ENCODE peak calls at places on chromosomes 16 and 17, in five cellular contexts. L, T, Q, B and W are unnamed samples.

GRCh38 chr16:84484579-84485254 is 19.7 kb downstream of the MEAK7 start:
- DNase-seq in L (peak; percentile 73), T (peak; percentile 62), Q (peak; percentile 74), B (peak; percentile 41), W (peak; percentile 67)

GRCh38 chr16:24834459-24835335 is 11.1 kb upstream of the SLC5A11 start:
- DNase-seq in L (peak; percentile 73), T (peak; percentile 62), Q (peak; percentile 49), B (peak; percentile 18), W (peak; percentile 64)

GRCh38 chr17:44533533-44534246 is 23.6 kb upstream of the FZD2 start:
- DNase-seq in L (peak; percentile 92), T (peak; percentile 81), Q (peak; percentile 90), B (peak; percentile 77), W (peak; percentile 94)

GRCh38 chr17:9768381-9768934 is 22.9 kb downstream of the DHRS7C start:
- DNase-seq in L (peak; percentile 25), T (peak; percentile 14), Q (peak; percentile 16), B (peak; percentile 34), W (peak; percentile 65)

GRCh38 chr17:41585301-41585700 is 1.4 kb downstream of the KRT14 start:
- DNase-seq in L (no peak), T (no peak), Q (no peak), B (no peak), W (no peak)

GRCh38 chr17:28643979-28644781 is 778 bp downstream of the BLTP2 start:
- DNase-seq in L (peak; percentile 77), T (peak; percentile 51), Q (peak; percentile 55), B (peak; percentile 31), W (peak; percentile 87)

GRCh38 chr17:80529904-80530292 is 14.7 kb upstream of the RPTOR start:
- DNase-seq in L (no peak), T (no peak), Q (no peak), B (no peak), W (no peak)

GRCh38 chr16:56673916-56674315 is 4.3 kb downstream of the MT1H start:
- DNase-seq in L (no peak), T (peak; percentile 47), Q (peak; percentile 20), B (no peak), W (peak; percentile 66)

GRCh38 chr16:15553313-15554088 is 89.5 kb downstream of the MARF1 start:
- DNase-seq in L (no peak), T (no peak), Q (peak; percentile 28), B (no peak), W (no peak)

GRCh38 chr16:8878523-8878911 is 3.6 kb upstream of the LITAFD start:
- DNase-seq in L (no peak), T (no peak), Q (peak; percentile 86), B (no peak), W (no peak)

GRCh38 chr17:82882715-82883446 is 43.1 kb upstream of the ZNF750 start:
- DNase-seq in L (no peak), T (no peak), Q (no peak), B (no peak), W (no peak)

GRCh38 chr16:89187337-89188063 is 12.8 kb downstream of the SLC22A31 start:
- DNase-seq in L (no peak), T (no peak), Q (no peak), B (no peak), W (peak; percentile 66)

GRCh38 chr17:60065867-60066266 is 12.9 kb downstream of the HEATR6 start:
- DNase-seq in L (no peak), T (no peak), Q (no peak), B (no peak), W (no peak)

GRCh38 chr17:2798679-2799078 is 2.4 kb downstream of the RAP1GAP2 start:
- DNase-seq in L (peak; percentile 32), T (no peak), Q (no peak), B (no peak), W (no peak)

GRCh38 chr16:19179890-19180490 is 11.9 kb downstream of the SYT17 start:
- DNase-seq in L (peak; percentile 73), T (peak; percentile 62), Q (peak; percentile 33), B (peak; percentile 31), W (peak; percentile 87)

GRCh38 chr16:3057181-3058166 is 8.0 kb upstream of the IL32 start:
- DNase-seq in L (no peak), T (no peak), Q (no peak), B (no peak), W (no peak)

GRCh38 chr16:3058173-3059030 is 7.0 kb upstream of the IL32 start:
- DNase-seq in L (no peak), T (peak; percentile 36), Q (no peak), B (peak; percentile 35), W (peak; percentile 78)

GRCh38 chr16:3060339-3061127 is 4.9 kb upstream of the IL32 start:
- DNase-seq in L (no peak), T (no peak), Q (no peak), B (no peak), W (no peak)

GRCh38 chr16:3059041-3059722 is 6.3 kb upstream of the IL32 start:
- DNase-seq in L (peak; percentile 96), T (peak; percentile 71), Q (peak; percentile 81), B (peak; percentile 60), W (peak; percentile 93)

DNA sequence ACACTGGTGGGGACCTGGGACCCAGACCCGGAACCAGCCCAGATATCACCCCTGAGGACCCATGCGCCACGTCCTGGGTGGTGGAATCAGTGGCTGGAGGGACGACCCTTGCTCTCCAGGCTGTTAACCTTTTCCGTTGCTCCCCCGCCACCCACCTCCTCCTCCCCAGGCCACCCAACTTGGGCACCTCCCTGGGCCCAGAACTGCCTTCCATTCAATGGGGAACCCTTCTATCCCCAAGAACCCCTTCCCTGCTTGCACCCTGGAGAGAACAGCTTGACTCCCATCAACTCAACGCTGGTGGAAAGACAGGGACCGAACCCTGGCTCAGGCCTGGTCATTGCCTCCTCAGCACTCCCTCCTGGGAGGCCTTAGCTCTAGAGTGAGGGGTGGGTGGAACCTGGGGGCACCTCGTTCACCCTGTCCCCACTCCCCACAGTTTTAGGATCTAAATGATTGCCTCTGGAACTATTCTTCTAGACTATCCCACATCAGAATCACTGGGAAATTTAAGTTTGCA is 5.7 kb upstream of the IL32 start:
- DNase-seq in L (no peak), T (no peak), Q (no peak), B (no peak), W (no peak)
- H3K9ac ChIP-seq in L (peak overlapping the region; percentile 85), T (peak overlapping the region; percentile 77), Q (peak overlapping the region; percentile 71), B (peak overlapping the region; percentile 95), W (peak overlapping the region; percentile 95)

GRCh38 chr17:75060434-75061054 is 13.5 kb downstream of the KCTD2 start:
- DNase-seq in L (no peak), T (no peak), Q (no peak), B (no peak), W (no peak)
- H3K9ac ChIP-seq in L (no peak overlapping the region), T (no peak overlapping the region), Q (no peak overlapping the region), B (no peak overlapping the region), W (no peak overlapping the region)

GRCh38 chr17:40315678-40316570 is 6.9 kb downstream of the RARA start:
- DNase-seq in L (peak; percentile 63), T (no peak), Q (no peak), B (no peak), W (no peak)
- H3K9ac ChIP-seq in L (no peak overlapping the region), T (peak overlapping the region; percentile 14), Q (peak overlapping the region; percentile 15), B (peak overlapping the region; percentile 99), W (peak overlapping the region; percentile 12)

GRCh38 chr17:40509626-40510327 is 8.4 kb upstream of the TNS4 start:
- DNase-seq in L (no peak), T (no peak), Q (no peak), B (no peak), W (no peak)
- H3K9ac ChIP-seq in L (no peak overlapping the region), T (no peak overlapping the region), Q (no peak overlapping the region), B (peak overlapping the region; percentile 48), W (no peak overlapping the region)

DNA sequence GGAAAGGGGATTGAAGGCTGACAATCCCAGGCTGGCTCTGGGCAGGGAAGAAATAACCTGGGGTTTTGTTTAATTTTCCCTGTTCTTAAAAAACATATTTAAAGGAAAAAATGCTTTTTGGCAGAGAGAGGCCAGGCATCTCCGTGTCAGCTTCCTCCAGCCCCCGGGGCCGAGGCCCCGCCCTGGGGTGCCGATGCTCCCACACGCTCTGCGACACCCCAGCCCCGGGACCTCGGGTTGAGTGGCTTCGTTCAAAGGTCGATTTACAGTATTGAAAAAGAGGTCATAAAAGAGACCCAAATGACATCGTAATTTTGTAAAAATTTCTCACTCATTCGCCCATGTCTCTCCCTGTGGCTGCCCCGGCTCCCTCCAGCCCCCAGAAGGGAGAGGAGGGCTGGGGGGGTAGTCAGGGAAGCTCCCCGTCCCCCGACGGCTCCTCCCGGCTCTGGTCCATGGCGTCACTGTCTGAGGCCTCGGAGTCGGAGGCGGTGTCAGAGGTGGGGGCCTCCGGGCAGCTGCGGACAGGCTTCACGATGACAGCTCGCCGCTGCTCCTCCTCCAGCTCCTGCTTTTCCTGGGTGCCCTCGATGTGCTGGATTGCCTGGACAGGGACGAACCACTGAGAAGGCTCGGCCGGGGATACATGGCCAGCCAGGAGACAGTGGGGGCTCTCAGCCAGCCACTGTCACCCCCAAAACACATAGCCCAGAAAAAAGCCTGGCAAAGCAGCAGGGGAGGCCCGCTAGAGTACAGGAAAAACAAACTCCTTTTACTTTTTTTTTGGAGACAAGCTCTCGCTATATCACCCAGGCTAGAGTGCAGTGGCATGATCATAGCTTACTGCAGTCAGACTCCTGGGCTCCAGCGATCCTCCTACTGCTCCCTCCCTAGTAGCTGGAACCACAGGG is 14.9 kb downstream of the TFAP4 start:
- DNase-seq in L (no peak), T (no peak), Q (no peak), B (no peak), W (no peak)
- H3K9ac ChIP-seq in L (no peak overlapping the region), T (no peak overlapping the region), Q (no peak overlapping the region), B (no peak overlapping the region), W (no peak overlapping the region)

DNA sequence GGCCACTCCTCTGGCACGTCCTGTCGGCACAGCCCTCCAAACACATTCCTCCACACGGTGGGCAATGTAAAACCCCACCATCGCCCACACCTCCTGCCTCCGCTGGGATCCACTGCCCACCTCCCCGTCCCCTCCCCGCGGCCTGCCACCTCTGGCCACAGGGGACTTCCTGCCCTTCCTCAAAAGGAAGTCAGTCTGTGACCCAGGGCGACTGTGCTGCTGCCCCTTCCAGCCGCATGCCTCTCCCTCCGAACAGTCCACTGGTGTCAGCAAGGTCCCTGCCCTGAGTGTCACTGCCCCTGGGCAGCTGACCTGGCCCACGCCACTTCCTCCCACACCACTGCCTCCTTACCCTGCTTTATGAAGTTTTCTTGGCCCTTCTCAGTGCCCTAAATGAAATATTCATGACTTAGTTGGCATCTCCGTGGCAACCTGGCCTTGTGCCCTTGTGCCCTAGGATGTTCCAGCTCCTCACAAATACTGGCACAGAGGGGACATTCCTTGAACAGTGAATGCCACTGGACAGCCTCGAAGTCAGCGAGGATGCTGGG is 2.0 kb downstream of the PLD6 start:
- DNase-seq in L (no peak), T (no peak), Q (no peak), B (no peak), W (no peak)
- H3K9ac ChIP-seq in L (peak overlapping the region; percentile 88), T (peak overlapping the region; percentile 88), Q (no peak overlapping the region), B (peak overlapping the region; percentile 99), W (no peak overlapping the region)

GRCh38 chr17:49554694-49555494 is 20.8 kb upstream of the NXPH3 start:
- DNase-seq in L (peak; percentile 8), T (no peak), Q (no peak), B (no peak), W (no peak)

GRCh38 chr17:49557204-49558024 is 18.3 kb upstream of the NXPH3 start:
- DNase-seq in L (peak; percentile 60), T (peak; percentile 73), Q (peak; percentile 46), B (peak; percentile 85), W (peak; percentile 78)

GRCh38 chr17:49553676-49554335 is 21.9 kb upstream of the NXPH3 start:
- DNase-seq in L (peak; percentile 4), T (no peak), Q (no peak), B (no peak), W (no peak)

GRCh38 chr17:49556183-49556943 is 19.3 kb upstream of the NXPH3 start:
- DNase-seq in L (peak; percentile 88), T (peak; percentile 65), Q (peak; percentile 49), B (peak; percentile 49), W (peak; percentile 93)

GRCh38 chr17:49555495-49556018 is 20.1 kb upstream of the NXPH3 start:
- DNase-seq in L (no peak), T (no peak), Q (no peak), B (no peak), W (no peak)
- H3K9ac ChIP-seq in L (no peak overlapping the region), T (no peak overlapping the region), Q (no peak overlapping the region), B (no peak overlapping the region), W (no peak overlapping the region)